ENCODE peak calls at places on chromosome 19, in nine cellular contexts. One of them, this sample, is unnamed.

GRCh38 chr19:11166281-11167142 is 10.9 kb upstream of the SPC24 start:
- DNase-seq in NB4: no peak
- DNase-seq in AG09309: peak
- DNase-seq in fibroblast of mammary gland: peak
- DNase-seq in adrenal gland: no peak
- DNase-seq in IMR-90: no peak
- DNase-seq in MCF 10A: no peak
- DNase-seq in endothelial cell: no peak
- DNase-seq in AG04450: no peak
- DNase-seq in this sample: no peak

GRCh38 chr19:45767410-45767880 is 1.6 kb downstream of the SIX5 start:
- DNase-seq in NB4: peak
- DNase-seq in AG09309: peak
- DNase-seq in fibroblast of mammary gland: peak
- DNase-seq in adrenal gland: peak
- DNase-seq in IMR-90: peak
- DNase-seq in MCF 10A: peak
- DNase-seq in endothelial cell: peak
- DNase-seq in AG04450: peak
- DNase-seq in this sample: peak

GRCh38 chr19:50649433-50650391 is at the start of gene C19orf81:
- DNase-seq in NB4: peak
- DNase-seq in AG09309: no peak
- DNase-seq in fibroblast of mammary gland: peak
- DNase-seq in adrenal gland: no peak
- DNase-seq in IMR-90: peak
- DNase-seq in MCF 10A: peak
- DNase-seq in endothelial cell: no peak
- DNase-seq in AG04450: no peak
- DNase-seq in this sample: no peak

GRCh38 chr19:4064551-4065260 is 2.0 kb downstream of the ZBTB7A start:
- DNase-seq in NB4: peak
- DNase-seq in AG09309: no peak
- DNase-seq in fibroblast of mammary gland: peak
- DNase-seq in adrenal gland: peak
- DNase-seq in IMR-90: no peak
- DNase-seq in MCF 10A: no peak
- DNase-seq in endothelial cell: peak
- DNase-seq in AG04450: no peak
- DNase-seq in this sample: no peak

GRCh38 chr19:2453431-2454025 is 3.2 kb downstream of the LMNB2 start:
- DNase-seq in NB4: no peak
- DNase-seq in AG09309: no peak
- DNase-seq in fibroblast of mammary gland: no peak
- DNase-seq in adrenal gland: no peak
- DNase-seq in IMR-90: no peak
- DNase-seq in MCF 10A: no peak
- DNase-seq in endothelial cell: no peak
- DNase-seq in AG04450: no peak
- DNase-seq in this sample: no peak

GRCh38 chr19:14775855-14776254 is 2.5 kb downstream of the ADGRE2 start:
- DNase-seq in NB4: peak
- DNase-seq in AG09309: no peak
- DNase-seq in fibroblast of mammary gland: no peak
- DNase-seq in adrenal gland: no peak
- DNase-seq in IMR-90: no peak
- DNase-seq in MCF 10A: no peak
- DNase-seq in endothelial cell: no peak
- DNase-seq in AG04450: no peak
- DNase-seq in this sample: no peak

GRCh38 chr19:11005521-11005920 is 44.7 kb downstream of the SMARCA4 start:
- DNase-seq in NB4: no peak
- DNase-seq in AG09309: no peak
- DNase-seq in fibroblast of mammary gland: no peak
- DNase-seq in adrenal gland: no peak
- DNase-seq in IMR-90: no peak
- DNase-seq in MCF 10A: no peak
- DNase-seq in endothelial cell: no peak
- DNase-seq in AG04450: no peak
- DNase-seq in this sample: no peak

GRCh38 chr19:35404879-35405622 is 34.2 kb downstream of the GPR42 start:
- DNase-seq in NB4: no peak
- DNase-seq in AG09309: peak
- DNase-seq in fibroblast of mammary gland: peak
- DNase-seq in adrenal gland: peak
- DNase-seq in IMR-90: peak
- DNase-seq in MCF 10A: peak
- DNase-seq in endothelial cell: no peak
- DNase-seq in AG04450: peak
- DNase-seq in this sample: peak

GRCh38 chr19:15402411-15403150 is 16.2 kb downstream of the AKAP8L start:
- DNase-seq in NB4: no peak
- DNase-seq in AG09309: no peak
- DNase-seq in fibroblast of mammary gland: no peak
- DNase-seq in adrenal gland: no peak
- DNase-seq in IMR-90: no peak
- DNase-seq in MCF 10A: no peak
- DNase-seq in endothelial cell: no peak
- DNase-seq in AG04450: no peak
- DNase-seq in this sample: no peak

GRCh38 chr19:45469835-45470146 is 2.0 kb downstream of the FOSB start:
- DNase-seq in NB4: no peak
- DNase-seq in AG09309: no peak
- DNase-seq in fibroblast of mammary gland: no peak
- DNase-seq in adrenal gland: no peak
- DNase-seq in IMR-90: no peak
- DNase-seq in MCF 10A: peak
- DNase-seq in endothelial cell: no peak
- DNase-seq in AG04450: no peak
- DNase-seq in this sample: no peak

GRCh38 chr19:29694669-29695627 is 20.1 kb downstream of the C19orf12 start:
- DNase-seq in NB4: peak
- DNase-seq in AG09309: peak
- DNase-seq in fibroblast of mammary gland: peak
- DNase-seq in adrenal gland: peak
- DNase-seq in IMR-90: peak
- DNase-seq in MCF 10A: peak
- DNase-seq in endothelial cell: peak
- DNase-seq in AG04450: no peak
- DNase-seq in this sample: no peak
- TF ChIP-seq CTCF in NB4: peak
- TF ChIP-seq CTCF in AG09309: peak
- TF ChIP-seq CTCF in fibroblast of mammary gland: peak
- TF ChIP-seq CTCF in adrenal gland: peak
- TF ChIP-seq CTCF in IMR-90: peak
- TF ChIP-seq CTCF in MCF 10A: peak
- TF ChIP-seq CTCF in endothelial cell: peak
- TF ChIP-seq CTCF in AG04450: peak
- TF ChIP-seq CTCF in this sample: no peak

DNA sequence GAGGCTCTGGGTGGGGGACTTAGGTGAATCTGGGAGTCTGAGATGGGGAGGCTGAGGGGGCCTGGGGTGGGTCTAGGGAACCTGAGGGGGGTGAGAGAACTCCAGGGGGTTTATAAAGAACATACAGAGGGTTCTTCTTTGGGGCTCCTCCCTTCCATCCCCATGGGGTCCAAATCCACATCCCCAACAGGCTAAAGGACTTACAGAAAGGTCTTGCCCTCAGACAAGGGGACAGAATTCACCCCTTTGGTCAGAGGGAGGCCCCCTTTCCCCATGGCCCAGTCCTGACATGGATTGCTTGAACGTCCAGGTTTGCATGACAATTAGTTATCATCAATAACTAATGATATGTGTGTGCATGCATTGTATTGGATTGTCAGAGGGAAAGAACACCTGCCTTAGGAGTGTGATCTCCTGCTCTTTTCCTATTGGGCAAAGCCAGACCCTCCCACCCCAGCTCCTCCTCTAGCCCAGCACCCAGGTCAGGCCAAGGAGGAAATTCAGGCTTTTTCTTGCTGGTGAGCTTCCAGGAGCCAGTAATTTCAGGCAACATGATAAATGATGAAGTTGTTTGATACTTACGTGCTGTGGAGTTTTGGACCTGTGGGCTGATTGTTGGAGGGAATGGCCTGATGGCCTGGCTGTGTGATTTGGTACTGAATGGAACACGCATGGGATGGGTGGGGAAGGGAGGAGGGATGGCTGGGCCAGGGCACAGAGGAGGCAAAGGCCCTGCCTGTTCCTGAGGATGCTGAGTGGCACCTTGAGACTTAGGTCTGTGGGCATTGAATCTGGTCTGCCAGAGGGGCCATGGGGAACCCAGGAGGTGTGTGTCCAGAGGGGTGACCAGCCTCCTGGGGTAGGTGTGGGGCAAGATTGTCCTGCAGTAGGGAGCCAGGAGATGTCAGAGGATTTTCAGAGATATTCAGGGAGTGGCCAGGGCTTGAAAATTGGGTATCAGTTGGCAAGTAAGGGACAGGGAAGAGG is 1.1 kb downstream of the KLHL26 start:
- DNase-seq in NB4: peak
- DNase-seq in AG09309: no peak
- DNase-seq in fibroblast of mammary gland: no peak
- DNase-seq in adrenal gland: no peak
- DNase-seq in IMR-90: no peak
- DNase-seq in MCF 10A: peak
- DNase-seq in endothelial cell: no peak
- DNase-seq in AG04450: no peak
- DNase-seq in this sample: no peak
- TF ChIP-seq CTCF in NB4: no peak
- TF ChIP-seq CTCF in AG09309: no peak
- TF ChIP-seq CTCF in fibroblast of mammary gland: no peak
- TF ChIP-seq CTCF in adrenal gland: no peak
- TF ChIP-seq CTCF in IMR-90: peak
- TF ChIP-seq CTCF in MCF 10A: no peak
- TF ChIP-seq CTCF in endothelial cell: no peak
- TF ChIP-seq CTCF in AG04450: no peak
- TF ChIP-seq CTCF in this sample: no peak

GRCh38 chr19:56837892-56838679 is 2.4 kb downstream of the PEG3 start:
- DNase-seq in NB4: no peak
- DNase-seq in AG09309: no peak
- DNase-seq in fibroblast of mammary gland: peak
- DNase-seq in adrenal gland: peak
- DNase-seq in IMR-90: no peak
- DNase-seq in MCF 10A: no peak
- DNase-seq in endothelial cell: no peak
- DNase-seq in AG04450: no peak
- DNase-seq in this sample: peak

GRCh38 chr19:56834564-56835375 is 5.8 kb downstream of the PEG3 start:
- DNase-seq in NB4: no peak
- DNase-seq in AG09309: no peak
- DNase-seq in fibroblast of mammary gland: peak
- DNase-seq in adrenal gland: peak
- DNase-seq in IMR-90: no peak
- DNase-seq in MCF 10A: no peak
- DNase-seq in endothelial cell: no peak
- DNase-seq in AG04450: no peak
- DNase-seq in this sample: no peak

GRCh38 chr19:56837492-56837891 is 3.0 kb downstream of the PEG3 start:
- DNase-seq in NB4: no peak
- DNase-seq in AG09309: no peak
- DNase-seq in fibroblast of mammary gland: peak
- DNase-seq in adrenal gland: peak
- DNase-seq in IMR-90: no peak
- DNase-seq in MCF 10A: no peak
- DNase-seq in endothelial cell: no peak
- DNase-seq in AG04450: no peak
- DNase-seq in this sample: peak

GRCh38 chr19:56837004-56837403 is 3.5 kb downstream of the PEG3 start:
- DNase-seq in NB4: no peak
- DNase-seq in AG09309: no peak
- DNase-seq in fibroblast of mammary gland: no peak
- DNase-seq in adrenal gland: peak
- DNase-seq in IMR-90: no peak
- DNase-seq in MCF 10A: no peak
- DNase-seq in endothelial cell: no peak
- DNase-seq in AG04450: no peak
- DNase-seq in this sample: no peak

GRCh38 chr19:56836059-56836458 is 4.5 kb downstream of the PEG3 start:
- DNase-seq in NB4: no peak
- DNase-seq in AG09309: no peak
- DNase-seq in fibroblast of mammary gland: no peak
- DNase-seq in adrenal gland: no peak
- DNase-seq in IMR-90: no peak
- DNase-seq in MCF 10A: no peak
- DNase-seq in endothelial cell: no peak
- DNase-seq in AG04450: no peak
- DNase-seq in this sample: no peak
- TF ChIP-seq CTCF in NB4: no peak
- TF ChIP-seq CTCF in AG09309: no peak
- TF ChIP-seq CTCF in fibroblast of mammary gland: no peak
- TF ChIP-seq CTCF in adrenal gland: no peak
- TF ChIP-seq CTCF in IMR-90: no peak
- TF ChIP-seq CTCF in MCF 10A: no peak
- TF ChIP-seq CTCF in endothelial cell: no peak
- TF ChIP-seq CTCF in AG04450: no peak
- TF ChIP-seq CTCF in this sample: no peak

GRCh38 chr19:47341734-47342133 is 7.4 kb upstream of the DHX34 start:
- DNase-seq in NB4: no peak
- DNase-seq in AG09309: no peak
- DNase-seq in fibroblast of mammary gland: no peak
- DNase-seq in adrenal gland: no peak
- DNase-seq in IMR-90: no peak
- DNase-seq in MCF 10A: no peak
- DNase-seq in endothelial cell: no peak
- DNase-seq in AG04450: no peak
- DNase-seq in this sample: no peak
- TF ChIP-seq CTCF in NB4: no peak
- TF ChIP-seq CTCF in AG09309: no peak
- TF ChIP-seq CTCF in fibroblast of mammary gland: no peak
- TF ChIP-seq CTCF in adrenal gland: no peak
- TF ChIP-seq CTCF in IMR-90: no peak
- TF ChIP-seq CTCF in MCF 10A: no peak
- TF ChIP-seq CTCF in endothelial cell: no peak
- TF ChIP-seq CTCF in AG04450: no peak
- TF ChIP-seq CTCF in this sample: no peak

GRCh38 chr19:29783627-29784190 is 28.1 kb upstream of the CCNE1 start:
- DNase-seq in NB4: no peak
- DNase-seq in AG09309: no peak
- DNase-seq in fibroblast of mammary gland: no peak
- DNase-seq in adrenal gland: no peak
- DNase-seq in IMR-90: no peak
- DNase-seq in MCF 10A: no peak
- DNase-seq in endothelial cell: no peak
- DNase-seq in AG04450: no peak
- DNase-seq in this sample: no peak

GRCh38 chr19:29784598-29785223 is 27.1 kb upstream of the CCNE1 start:
- DNase-seq in NB4: no peak
- DNase-seq in AG09309: no peak
- DNase-seq in fibroblast of mammary gland: no peak
- DNase-seq in adrenal gland: no peak
- DNase-seq in IMR-90: no peak
- DNase-seq in MCF 10A: no peak
- DNase-seq in endothelial cell: no peak
- DNase-seq in AG04450: no peak
- DNase-seq in this sample: no peak

GRCh38 chr19:29789007-29789406 is 22.8 kb upstream of the CCNE1 start:
- DNase-seq in NB4: peak
- DNase-seq in AG09309: no peak
- DNase-seq in fibroblast of mammary gland: no peak
- DNase-seq in adrenal gland: no peak
- DNase-seq in IMR-90: no peak
- DNase-seq in MCF 10A: no peak
- DNase-seq in endothelial cell: no peak
- DNase-seq in AG04450: no peak
- DNase-seq in this sample: no peak

GRCh38 chr19:29785360-29785759 is 26.4 kb upstream of the CCNE1 start:
- DNase-seq in NB4: no peak
- DNase-seq in AG09309: no peak
- DNase-seq in fibroblast of mammary gland: no peak
- DNase-seq in adrenal gland: no peak
- DNase-seq in IMR-90: no peak
- DNase-seq in MCF 10A: no peak
- DNase-seq in endothelial cell: no peak
- DNase-seq in AG04450: no peak
- DNase-seq in this sample: no peak

GRCh38 chr19:29785955-29786589 is 25.7 kb upstream of the CCNE1 start:
- DNase-seq in NB4: peak
- DNase-seq in AG09309: no peak
- DNase-seq in fibroblast of mammary gland: no peak
- DNase-seq in adrenal gland: no peak
- DNase-seq in IMR-90: no peak
- DNase-seq in MCF 10A: no peak
- DNase-seq in endothelial cell: no peak
- DNase-seq in AG04450: no peak
- DNase-seq in this sample: no peak
- TF ChIP-seq CTCF in NB4: peak
- TF ChIP-seq CTCF in AG09309: peak
- TF ChIP-seq CTCF in fibroblast of mammary gland: peak
- TF ChIP-seq CTCF in adrenal gland: no peak
- TF ChIP-seq CTCF in IMR-90: peak
- TF ChIP-seq CTCF in MCF 10A: no peak
- TF ChIP-seq CTCF in endothelial cell: peak
- TF ChIP-seq CTCF in AG04450: peak
- TF ChIP-seq CTCF in this sample: no peak